ENCODE peak calls at places on chromosome 15, in six cellular contexts. C is uterus, Z is body of pancreas, E is A549, Y is AG04449, Q is choroid plexus epithelial cell. P is an unnamed sample.

GRCh38 chr15:28876131-28876844 is 9.5 kb upstream of the APBA2 start:
- DNase-seq in C (no peak), Z (no peak), E (no peak), Y (no peak), Q (no peak), P (no peak)

GRCh38 chr15:69604050-69604378 is 151.4 kb downstream of the RPLP1 start:
- DNase-seq in C (no peak), Z (peak; percentile 82), E (peak; percentile 85), Y (no peak), Q (peak; percentile 23), P (no peak)

GRCh38 chr15:93018574-93018973 is 70.4 kb downstream of the RGMA start:
- DNase-seq in C (no peak), Z (no peak), E (peak; percentile 71), Y (no peak), Q (peak; percentile 41), P (no peak)

GRCh38 chr15:50046868-50047267 is 72.2 kb downstream of the ATP8B4 start:
- DNase-seq in C (no peak), Z (no peak), E (no peak), Y (no peak), Q (peak; percentile 51), P (peak; percentile 79)

GRCh38 chr15:29825205-29825604 is 2.9 kb upstream of the TJP1 start:
- DNase-seq in C (no peak), Z (no peak), E (no peak), Y (no peak), Q (peak; percentile 55), P (peak; percentile 63)

GRCh38 chr15:65688462-65688861 is 66.7 kb downstream of the SLC24A1 start:
- DNase-seq in C (no peak), Z (no peak), E (no peak), Y (no peak), Q (no peak), P (no peak)

GRCh38 chr15:45589296-45589695 is 2.1 kb downstream of the BLOC1S6 start:
- DNase-seq in C (no peak), Z (no peak), E (no peak), Y (no peak), Q (no peak), P (no peak)

GRCh38 chr15:65054333-65055200 is 9.4 kb downstream of the SLC51B start:
- DNase-seq in C (peak; percentile 81), Z (peak; percentile 82), E (peak; percentile 79), Y (no peak), Q (peak; percentile 83), P (peak; percentile 70)

GRCh38 chr15:73081321-73081958 is 29.2 kb downstream of the NEO1 start:
- DNase-seq in C (no peak), Z (peak; percentile 17), E (peak; percentile 73), Y (no peak), Q (peak; percentile 83), P (peak; percentile 78)

GRCh38 chr15:23422946-23423708 is 23.9 kb downstream of the GOLGA6L2 start:
- DNase-seq in C (no peak), Z (no peak), E (peak; percentile 69), Y (no peak), Q (no peak), P (no peak)

GRCh38 chr15:77420610-77421369 is at the start of gene HMG20A:
- DNase-seq in C (peak; percentile 72), Z (peak; percentile 62), E (peak; percentile 93), Y (no peak), Q (peak; percentile 91), P (peak; percentile 93)
- TF ChIP-seq CTCF in C (no peak), Z (no peak), E (peak; percentile 9), Y (no peak), Q (no peak), P (no peak)

GRCh38 chr15:94075349-94075748 is 156.0 kb upstream of the MCTP2 start:
- DNase-seq in C (peak; percentile 84), Z (peak; percentile 41), E (no peak), Y (no peak), Q (no peak), P (peak; percentile 93)

GRCh38 chr15:94066811-94067210 is 164.6 kb upstream of the MCTP2 start:
- DNase-seq in C (no peak), Z (no peak), E (no peak), Y (no peak), Q (no peak), P (no peak)

GRCh38 chr15:94069834-94070233 is 161.5 kb upstream of the MCTP2 start:
- DNase-seq in C (no peak), Z (no peak), E (no peak), Y (no peak), Q (no peak), P (no peak)

GRCh38 chr15:94066046-94066445 is 165.3 kb upstream of the MCTP2 start:
- DNase-seq in C (no peak), Z (no peak), E (no peak), Y (no peak), Q (no peak), P (no peak)

GRCh38 chr15:94070341-94071275 is 160.8 kb upstream of the MCTP2 start:
- DNase-seq in C (peak; percentile 25), Z (peak; percentile 10), E (peak; percentile 46), Y (no peak), Q (no peak), P (peak; percentile 96)
- H3K4me3 ChIP-seq in C (no peak overlapping the region), Z (no peak overlapping the region), E (peak overlapping the region; percentile 41), Y (peak overlapping the region; percentile 45), Q (no peak overlapping the region), P (peak overlapping the region; percentile 38)

GRCh38 chr15:100918690-100919480 is at the start of gene LRRK1:
- DNase-seq in C (peak; percentile 43), Z (peak; percentile 64), E (peak; percentile 64), Y (no peak), Q (peak; percentile 48), P (peak; percentile 64)
- TF ChIP-seq CTCF in C (no peak), Z (peak; percentile 36), E (peak; percentile 41), Y (no peak), Q (no peak), P (no peak)

DNA sequence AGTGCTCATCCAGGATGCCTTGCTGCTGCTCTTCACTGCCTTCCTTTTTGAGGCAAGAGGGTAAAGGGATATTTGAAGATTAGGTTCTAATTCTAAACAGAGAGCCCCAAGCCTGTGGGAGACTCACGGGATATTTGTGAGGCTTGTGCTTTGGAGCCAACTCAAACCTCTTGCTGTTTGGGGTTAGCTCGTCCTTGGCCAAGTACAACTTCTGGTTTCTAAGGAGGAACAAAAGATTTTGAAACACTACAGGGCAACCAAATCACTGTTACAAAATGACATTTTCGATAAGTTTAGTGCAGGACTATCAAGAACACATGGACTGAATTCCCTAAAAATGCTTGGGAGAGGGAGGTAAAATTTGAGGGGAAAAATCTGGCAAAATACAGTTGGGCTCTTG is 190.2 kb downstream of the RORA start:
- DNase-seq in C (no peak), Z (no peak), E (no peak), Y (no peak), Q (peak; percentile 45), P (no peak)
- H3K4me3 ChIP-seq in C (no peak overlapping the region), Z (no peak overlapping the region), E (no peak overlapping the region), Y (no peak overlapping the region), Q (no peak overlapping the region), P (no peak overlapping the region)

GRCh38 chr15:47386459-47386858 is 330.8 kb upstream of the SEMA6D start:
- DNase-seq in C (no peak), Z (peak; percentile 72), E (no peak), Y (no peak), Q (no peak), P (no peak)

GRCh38 chr15:47384776-47385175 is 332.5 kb upstream of the SEMA6D start:
- DNase-seq in C (no peak), Z (no peak), E (no peak), Y (no peak), Q (no peak), P (no peak)

GRCh38 chr15:47384316-47384715 is 333.0 kb upstream of the SEMA6D start:
- DNase-seq in C (peak; percentile 20), Z (peak; percentile 13), E (peak; percentile 0), Y (peak; percentile 61), Q (peak; percentile 95), P (peak; percentile 94)

GRCh38 chr15:47383801-47384200 is 333.5 kb upstream of the SEMA6D start:
- DNase-seq in C (no peak), Z (no peak), E (no peak), Y (no peak), Q (no peak), P (no peak)

DNA sequence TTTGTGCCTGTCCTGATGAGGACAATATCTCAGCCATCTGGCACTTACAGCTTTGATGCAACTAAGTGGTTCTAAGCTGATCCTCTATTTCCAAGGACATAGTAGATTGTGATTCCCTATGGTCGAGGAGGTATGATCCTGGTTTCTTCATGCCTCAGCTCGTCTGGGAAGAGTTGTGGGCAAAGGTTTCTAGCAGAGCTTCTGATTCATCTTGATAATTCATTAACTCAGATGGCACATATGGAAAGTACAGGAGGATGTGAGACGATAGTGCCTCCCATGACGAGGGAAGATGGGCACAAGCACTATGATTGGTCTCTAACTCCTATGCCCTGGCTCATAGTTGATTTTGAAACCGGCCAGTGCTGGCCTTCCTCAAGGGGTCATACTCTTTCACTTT is 334.2 kb upstream of the SEMA6D start:
- DNase-seq in C (no peak), Z (no peak), E (no peak), Y (no peak), Q (no peak), P (no peak)
- TF ChIP-seq CTCF in C (no peak), Z (no peak), E (no peak), Y (no peak), Q (no peak), P (no peak)

P was measured in fibroblast of villous mesenchyme.